ENCODE peak calls at places on chromosomes 6 and 20, in eight cellular contexts. One of them, this sample, is unnamed.

GRCh38 chr6:17015144-17015543 is 86.7 kb upstream of the STMND1 start:
- DNase-seq in left ventricle myocardium inferior: no peak
- DNase-seq in tibial nerve: no peak
- DNase-seq in breast epithelium: no peak
- DNase-seq in ovary: no peak
- DNase-seq in Peyer's patch: no peak
- DNase-seq in thoracic aorta: no peak
- DNase-seq in HCT116: no peak
- DNase-seq in this sample: no peak

GRCh38 chr6:110517601-110518280 is 41.3 kb upstream of the SLC22A16 start:
- DNase-seq in left ventricle myocardium inferior: no peak
- DNase-seq in tibial nerve: no peak
- DNase-seq in breast epithelium: no peak
- DNase-seq in ovary: no peak
- DNase-seq in Peyer's patch: no peak
- DNase-seq in thoracic aorta: no peak
- DNase-seq in HCT116: no peak
- DNase-seq in this sample: no peak

GRCh38 chr20:3045042-3045815 is 623 bp upstream of the MRPS26 start:
- DNase-seq in left ventricle myocardium inferior: peak
- DNase-seq in tibial nerve: peak
- DNase-seq in breast epithelium: peak
- DNase-seq in ovary: no peak
- DNase-seq in Peyer's patch: peak
- DNase-seq in thoracic aorta: peak
- DNase-seq in HCT116: no peak
- DNase-seq in this sample: no peak

GRCh38 chr6:20755631-20756030 is 221.4 kb downstream of the CDKAL1 start:
- DNase-seq in left ventricle myocardium inferior: no peak
- DNase-seq in tibial nerve: no peak
- DNase-seq in breast epithelium: no peak
- DNase-seq in ovary: no peak
- DNase-seq in Peyer's patch: no peak
- DNase-seq in thoracic aorta: no peak
- DNase-seq in HCT116: no peak
- DNase-seq in this sample: no peak

GRCh38 chr20:10609276-10609675 is 64.5 kb downstream of the JAG1 start:
- DNase-seq in left ventricle myocardium inferior: peak
- DNase-seq in tibial nerve: peak
- DNase-seq in breast epithelium: no peak
- DNase-seq in ovary: peak
- DNase-seq in Peyer's patch: no peak
- DNase-seq in thoracic aorta: no peak
- DNase-seq in HCT116: no peak
- DNase-seq in this sample: no peak

GRCh38 chr20:5504061-5504739 is 187.4 kb upstream of the PROKR2 start:
- DNase-seq in left ventricle myocardium inferior: peak
- DNase-seq in tibial nerve: peak
- DNase-seq in breast epithelium: no peak
- DNase-seq in ovary: peak
- DNase-seq in Peyer's patch: peak
- DNase-seq in thoracic aorta: peak
- DNase-seq in HCT116: no peak
- DNase-seq in this sample: no peak

GRCh38 chr20:23157741-23158140 is 71.6 kb upstream of the CD93 start:
- DNase-seq in left ventricle myocardium inferior: no peak
- DNase-seq in tibial nerve: no peak
- DNase-seq in breast epithelium: no peak
- DNase-seq in ovary: no peak
- DNase-seq in Peyer's patch: peak
- DNase-seq in thoracic aorta: no peak
- DNase-seq in HCT116: no peak
- DNase-seq in this sample: no peak

GRCh38 chr6:7827142-7827541 is 83.4 kb downstream of the TXNDC5 start:
- DNase-seq in left ventricle myocardium inferior: no peak
- DNase-seq in tibial nerve: no peak
- DNase-seq in breast epithelium: no peak
- DNase-seq in ovary: no peak
- DNase-seq in Peyer's patch: no peak
- DNase-seq in thoracic aorta: no peak
- DNase-seq in HCT116: no peak
- DNase-seq in this sample: no peak

GRCh38 chr6:155495011-155495768 is 39.6 kb upstream of the NOX3 start:
- DNase-seq in left ventricle myocardium inferior: peak
- DNase-seq in tibial nerve: peak
- DNase-seq in breast epithelium: no peak
- DNase-seq in ovary: peak
- DNase-seq in Peyer's patch: peak
- DNase-seq in thoracic aorta: no peak
- DNase-seq in HCT116: no peak
- DNase-seq in this sample: no peak

GRCh38 chr6:65707134-65707826 is at the start of gene EYS:
- DNase-seq in left ventricle myocardium inferior: no peak
- DNase-seq in tibial nerve: no peak
- DNase-seq in breast epithelium: no peak
- DNase-seq in ovary: no peak
- DNase-seq in Peyer's patch: no peak
- DNase-seq in thoracic aorta: no peak
- DNase-seq in HCT116: no peak
- DNase-seq in this sample: no peak

GRCh38 chr6:50842446-50842845 is 23.8 kb downstream of the TFAP2B start:
- DNase-seq in left ventricle myocardium inferior: no peak
- DNase-seq in tibial nerve: no peak
- DNase-seq in breast epithelium: no peak
- DNase-seq in ovary: no peak
- DNase-seq in Peyer's patch: no peak
- DNase-seq in thoracic aorta: no peak
- DNase-seq in HCT116: no peak
- DNase-seq in this sample: no peak

DNA sequence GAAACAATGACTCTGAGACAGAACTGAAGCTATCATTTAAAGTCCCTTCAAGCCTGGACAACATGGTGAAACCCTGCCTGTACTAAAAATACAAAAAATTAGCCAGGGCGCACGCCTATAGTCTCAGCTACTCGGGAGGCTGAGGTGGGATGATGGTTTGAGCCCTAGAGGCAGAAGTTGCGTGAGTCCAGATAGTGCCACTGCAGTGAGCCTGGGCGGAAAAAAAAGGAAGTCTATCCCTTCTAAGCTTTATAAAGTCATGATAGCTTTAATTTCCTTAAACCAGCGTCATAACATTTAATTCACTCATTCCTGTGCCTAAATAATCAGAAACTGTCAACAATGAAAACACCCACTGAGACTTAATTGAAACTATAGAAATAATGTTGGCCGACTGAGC is 18.5 kb upstream of the SLC17A5 start:
- DNase-seq in left ventricle myocardium inferior: no peak
- DNase-seq in tibial nerve: no peak
- DNase-seq in breast epithelium: no peak
- DNase-seq in ovary: no peak
- DNase-seq in Peyer's patch: no peak
- DNase-seq in thoracic aorta: no peak
- DNase-seq in HCT116: no peak
- DNase-seq in this sample: no peak
- H3K27ac ChIP-seq in left ventricle myocardium inferior: no peak
- H3K27ac ChIP-seq in tibial nerve: no peak
- H3K27ac ChIP-seq in breast epithelium: no peak
- H3K27ac ChIP-seq in ovary: no peak
- H3K27ac ChIP-seq in Peyer's patch: no peak
- H3K27ac ChIP-seq in thoracic aorta: no peak
- H3K27ac ChIP-seq in HCT116: no peak
- H3K27ac ChIP-seq in this sample: no peak

GRCh38 chr6:167664678-167665445 is 161.8 kb upstream of the AFDN start:
- DNase-seq in left ventricle myocardium inferior: no peak
- DNase-seq in tibial nerve: no peak
- DNase-seq in breast epithelium: no peak
- DNase-seq in ovary: no peak
- DNase-seq in Peyer's patch: no peak
- DNase-seq in thoracic aorta: no peak
- DNase-seq in HCT116: no peak
- DNase-seq in this sample: no peak

GRCh38 chr6:167663784-167664432 is 162.8 kb upstream of the AFDN start:
- DNase-seq in left ventricle myocardium inferior: no peak
- DNase-seq in tibial nerve: no peak
- DNase-seq in breast epithelium: no peak
- DNase-seq in ovary: no peak
- DNase-seq in Peyer's patch: no peak
- DNase-seq in thoracic aorta: no peak
- DNase-seq in HCT116: no peak
- DNase-seq in this sample: no peak

GRCh38 chr6:167667204-167668018 is 159.3 kb upstream of the AFDN start:
- DNase-seq in left ventricle myocardium inferior: no peak
- DNase-seq in tibial nerve: no peak
- DNase-seq in breast epithelium: no peak
- DNase-seq in ovary: no peak
- DNase-seq in Peyer's patch: no peak
- DNase-seq in thoracic aorta: no peak
- DNase-seq in HCT116: no peak
- DNase-seq in this sample: no peak

GRCh38 chr6:167666571-167667203 is 160.0 kb upstream of the AFDN start:
- DNase-seq in left ventricle myocardium inferior: no peak
- DNase-seq in tibial nerve: no peak
- DNase-seq in breast epithelium: no peak
- DNase-seq in ovary: no peak
- DNase-seq in Peyer's patch: no peak
- DNase-seq in thoracic aorta: no peak
- DNase-seq in HCT116: no peak
- DNase-seq in this sample: no peak

DNA sequence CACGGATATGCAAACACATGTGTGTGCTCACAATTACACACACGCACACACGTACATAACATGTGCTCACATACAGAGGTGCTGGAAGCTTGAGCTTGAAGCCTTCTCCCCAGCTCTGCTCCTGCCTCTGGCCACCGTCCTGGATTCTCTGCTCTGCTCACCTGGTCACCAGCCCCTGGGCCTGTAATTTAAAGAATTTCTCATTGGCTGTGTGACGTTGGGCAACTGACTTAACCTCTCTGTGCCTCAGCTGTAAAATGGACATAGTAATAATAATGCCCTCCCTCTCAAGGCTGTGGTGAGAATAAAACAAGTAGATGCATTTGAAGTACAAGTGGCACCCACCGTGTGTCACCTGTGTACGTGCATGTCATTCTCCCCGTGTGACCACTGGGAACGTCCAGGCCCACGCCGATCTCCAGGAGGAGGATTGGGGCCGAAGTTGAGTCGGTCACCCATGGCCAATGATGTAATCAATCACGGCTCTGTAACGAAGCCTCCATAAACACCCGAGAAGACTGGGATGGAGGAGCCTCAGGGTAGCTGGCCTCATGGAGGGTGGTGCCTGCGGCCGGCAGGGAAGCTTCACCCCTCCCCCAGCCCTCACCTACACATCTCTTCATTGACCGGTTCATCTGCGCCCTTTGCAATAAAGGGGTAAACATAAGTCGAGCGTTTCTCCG is 160.9 kb upstream of the AFDN start:
- DNase-seq in left ventricle myocardium inferior: no peak
- DNase-seq in tibial nerve: no peak
- DNase-seq in breast epithelium: no peak
- DNase-seq in ovary: no peak
- DNase-seq in Peyer's patch: no peak
- DNase-seq in thoracic aorta: no peak
- DNase-seq in HCT116: no peak
- DNase-seq in this sample: no peak
- TF ChIP-seq CTCF in left ventricle myocardium inferior: no peak
- TF ChIP-seq CTCF in tibial nerve: no peak
- TF ChIP-seq CTCF in breast epithelium: no peak
- TF ChIP-seq CTCF in ovary: no peak
- TF ChIP-seq CTCF in Peyer's patch: no peak
- TF ChIP-seq CTCF in thoracic aorta: no peak
- TF ChIP-seq CTCF in HCT116: no peak
- TF ChIP-seq CTCF in this sample: no peak

DNA sequence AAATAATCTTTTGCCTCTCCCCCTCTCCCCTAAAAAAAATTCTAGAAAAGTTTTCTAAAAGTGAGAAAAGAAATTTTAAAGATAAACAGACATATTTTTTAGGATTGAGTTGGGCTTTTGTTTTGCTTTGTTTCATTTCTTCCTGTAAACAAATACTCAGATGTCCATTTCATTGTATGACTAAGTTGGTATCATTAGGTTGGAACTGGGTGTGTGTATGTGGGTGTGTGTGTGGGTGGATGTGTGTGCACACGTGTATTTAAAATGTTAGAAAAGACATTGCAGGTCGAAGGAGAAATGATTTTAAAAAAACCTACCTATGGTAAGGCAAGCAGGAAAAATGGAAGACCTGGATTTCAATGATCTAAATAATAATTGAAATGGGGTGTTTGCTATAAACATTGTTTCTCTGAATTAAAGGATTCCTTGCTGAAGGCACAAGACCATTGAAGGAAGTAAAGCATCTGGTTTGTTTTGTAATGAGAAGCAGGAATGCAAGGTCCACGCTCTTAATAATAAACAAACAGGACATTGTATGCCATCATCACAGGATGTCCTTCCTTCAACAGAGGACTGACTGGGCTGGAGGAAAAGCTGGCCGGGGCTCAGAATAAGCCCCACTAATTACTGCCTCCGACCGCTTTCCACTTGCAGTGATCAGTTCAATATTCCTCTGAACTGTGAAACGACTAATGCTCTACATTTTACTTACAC is 1.0 kb upstream of the PRDM1 start:
- DNase-seq in left ventricle myocardium inferior: no peak
- DNase-seq in tibial nerve: peak
- DNase-seq in breast epithelium: no peak
- DNase-seq in ovary: no peak
- DNase-seq in Peyer's patch: no peak
- DNase-seq in thoracic aorta: no peak
- DNase-seq in HCT116: no peak
- DNase-seq in this sample: no peak
- H3K27ac ChIP-seq in left ventricle myocardium inferior: peak
- H3K27ac ChIP-seq in tibial nerve: no peak
- H3K27ac ChIP-seq in breast epithelium: peak
- H3K27ac ChIP-seq in ovary: no peak
- H3K27ac ChIP-seq in Peyer's patch: peak
- H3K27ac ChIP-seq in thoracic aorta: peak
- H3K27ac ChIP-seq in HCT116: no peak
- H3K27ac ChIP-seq in this sample: no peak

DNA sequence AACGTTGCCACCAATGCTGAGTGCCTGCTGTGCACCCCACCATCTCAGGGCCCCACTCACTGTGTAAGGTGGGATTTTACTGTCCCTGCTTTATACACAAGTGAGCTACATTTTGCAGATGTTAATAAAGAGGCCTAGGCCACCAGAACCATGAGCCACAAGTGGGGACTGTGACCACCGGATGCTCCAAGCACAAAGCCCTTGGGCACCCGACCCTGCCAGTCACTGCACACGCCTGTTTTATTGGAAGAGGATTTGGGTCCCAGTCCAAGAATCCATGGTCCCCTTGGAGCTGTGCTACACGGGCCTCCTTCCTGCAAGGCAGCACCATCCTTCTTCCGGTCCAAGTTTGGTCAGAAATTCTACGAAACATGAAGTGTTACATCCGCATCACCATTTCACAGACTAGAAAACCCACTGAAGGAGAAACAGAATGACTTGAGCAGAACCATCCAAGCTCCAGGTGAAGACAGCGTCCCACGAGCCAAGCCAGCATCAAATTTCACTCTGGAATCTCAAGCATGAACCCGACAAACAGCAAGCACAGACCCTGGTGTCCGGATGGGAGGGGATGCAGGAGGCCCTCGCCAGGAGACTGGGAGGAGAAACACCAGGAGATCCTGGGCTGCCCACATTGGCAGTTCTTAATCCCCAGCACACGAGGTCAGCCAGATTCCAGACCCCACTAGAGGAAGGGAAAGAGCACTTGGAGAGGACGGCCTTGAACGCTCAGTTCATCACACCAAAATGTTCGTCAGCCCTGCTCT is 226.8 kb downstream of the DLL1 start:
- DNase-seq in left ventricle myocardium inferior: no peak
- DNase-seq in tibial nerve: no peak
- DNase-seq in breast epithelium: no peak
- DNase-seq in ovary: no peak
- DNase-seq in Peyer's patch: no peak
- DNase-seq in thoracic aorta: no peak
- DNase-seq in HCT116: no peak
- DNase-seq in this sample: no peak
- TF ChIP-seq CTCF in left ventricle myocardium inferior: no peak
- TF ChIP-seq CTCF in tibial nerve: no peak
- TF ChIP-seq CTCF in breast epithelium: no peak
- TF ChIP-seq CTCF in ovary: no peak
- TF ChIP-seq CTCF in Peyer's patch: no peak
- TF ChIP-seq CTCF in thoracic aorta: no peak
- TF ChIP-seq CTCF in HCT116: no peak
- TF ChIP-seq CTCF in this sample: no peak

This sample was measured in CD4-positive, alpha-beta T cell.